ENCODE peak calls at places on chromosome 6, in ten cellular contexts. D is substantia nigra, X is foreskin keratinocyte, I is uterus, L is psoas muscle, V is fibroblast of lung, U is iPS DF 6.9, C is PC-9, P is left ventricle myocardium inferior, J is right lobe of liver. H is an unnamed sample.

GRCh38 chr6:88855521-88856152 is 107.8 kb downstream of the RNGTT start:
- DNase-seq in D (no peak), X (no peak), I (no peak), L (no peak), V (no peak), U (no peak), C (no peak), P (no peak), J (no peak), H (no peak)

GRCh38 chr6:75608955-75609533 is 7.4 kb downstream of the SENP6 start:
- DNase-seq in D (no peak), X (no peak), I (no peak), L (no peak), V (no peak), U (no peak), C (no peak), P (no peak), J (no peak), H (no peak)

GRCh38 chr6:40845588-40845987 is 193.4 kb downstream of the UNC5CL start:
- DNase-seq in D (no peak), X (no peak), I (no peak), L (no peak), V (peak), U (peak), C (no peak), P (no peak), J (peak), H (no peak)

GRCh38 chr6:96465321-96465903 is 56.2 kb upstream of the UFL1 start:
- DNase-seq in D (no peak), X (no peak), I (no peak), L (no peak), V (no peak), U (no peak), C (peak), P (no peak), J (no peak), H (peak)

GRCh38 chr6:118509009-118509617 is 39.0 kb upstream of the PLN start:
- DNase-seq in D (no peak), X (no peak), I (no peak), L (no peak), V (peak), U (no peak), C (no peak), P (no peak), J (no peak), H (no peak)

GRCh38 chr6:16200231-16200941 is 38.0 kb upstream of the GMPR start:
- DNase-seq in D (no peak), X (no peak), I (no peak), L (no peak), V (no peak), U (no peak), C (no peak), P (no peak), J (no peak), H (no peak)

GRCh38 chr6:139474145-139475108 is 100.0 kb upstream of the CITED2 start:
- DNase-seq in D (no peak), X (no peak), I (no peak), L (no peak), V (peak), U (no peak), C (no peak), P (no peak), J (no peak), H (no peak)

GRCh38 chr6:169589293-169589692 is 112.5 kb downstream of the WDR27 start:
- DNase-seq in D (no peak), X (peak), I (no peak), L (no peak), V (no peak), U (no peak), C (no peak), P (no peak), J (no peak), H (peak)

GRCh38 chr6:126335210-126335609 is 4.7 kb upstream of the CENPW start:
- DNase-seq in D (no peak), X (no peak), I (no peak), L (no peak), V (no peak), U (no peak), C (no peak), P (no peak), J (no peak), H (no peak)

GRCh38 chr6:114096553-114097172 is 125.7 kb upstream of the HDAC2 start:
- DNase-seq in D (no peak), X (no peak), I (no peak), L (no peak), V (peak), U (no peak), C (no peak), P (no peak), J (no peak), H (no peak)

GRCh38 chr6:100112855-100113508 is 119.0 kb upstream of the MCHR2 start:
- DNase-seq in D (no peak), X (no peak), I (no peak), L (no peak), V (no peak), U (no peak), C (no peak), P (no peak), J (no peak), H (no peak)

GRCh38 chr6:85669735-85670194 is 27.1 kb upstream of the SYNCRIP start:
- DNase-seq in D (no peak), X (peak), I (no peak), L (no peak), V (peak), U (no peak), C (peak), P (no peak), J (no peak), H (peak)

GRCh38 chr6:44249082-44249748 is 2.3 kb downstream of the HSP90AB1 start:
- DNase-seq in D (no peak), X (no peak), I (no peak), L (peak), V (no peak), U (no peak), C (peak), P (no peak), J (no peak), H (no peak)
- H3K27ac ChIP-seq in D (peak), X (no peak), I (peak), L (peak), V (no peak), U (no peak), C (peak), P (peak), J (peak), H (peak)

DNA sequence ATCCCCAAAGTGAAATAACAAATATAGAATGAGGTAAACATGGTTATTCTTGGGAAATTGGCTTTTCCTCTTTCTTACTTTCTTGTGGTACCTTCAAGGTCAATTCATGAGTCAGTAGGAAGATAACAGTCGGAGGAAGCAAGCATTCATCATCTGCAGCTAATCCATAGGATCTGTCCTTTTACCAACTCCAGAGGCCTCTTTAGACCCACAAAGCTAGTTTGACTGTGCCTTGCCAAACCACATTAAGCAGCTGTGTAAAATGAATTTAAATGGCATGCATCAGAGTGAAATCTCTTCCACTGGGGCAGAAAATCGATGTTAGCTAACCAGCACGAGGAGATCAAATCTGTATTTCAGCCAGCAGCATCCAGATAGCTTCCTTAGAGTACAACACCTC is 171.3 kb downstream of the TMEM242 start:
- DNase-seq in D (no peak), X (no peak), I (no peak), L (no peak), V (peak), U (no peak), C (no peak), P (no peak), J (no peak), H (no peak)
- H3K27ac ChIP-seq in D (no peak), X (no peak), I (peak), L (no peak), V (peak), U (no peak), C (no peak), P (peak), J (no peak), H (no peak)

GRCh38 chr6:87541041-87541440 is 48.7 kb downstream of the RARS2 start:
- DNase-seq in D (no peak), X (no peak), I (no peak), L (no peak), V (no peak), U (no peak), C (no peak), P (no peak), J (no peak), H (no peak)
- H3K27ac ChIP-seq in D (no peak), X (no peak), I (no peak), L (no peak), V (no peak), U (no peak), C (no peak), P (peak), J (no peak), H (no peak)

DNA sequence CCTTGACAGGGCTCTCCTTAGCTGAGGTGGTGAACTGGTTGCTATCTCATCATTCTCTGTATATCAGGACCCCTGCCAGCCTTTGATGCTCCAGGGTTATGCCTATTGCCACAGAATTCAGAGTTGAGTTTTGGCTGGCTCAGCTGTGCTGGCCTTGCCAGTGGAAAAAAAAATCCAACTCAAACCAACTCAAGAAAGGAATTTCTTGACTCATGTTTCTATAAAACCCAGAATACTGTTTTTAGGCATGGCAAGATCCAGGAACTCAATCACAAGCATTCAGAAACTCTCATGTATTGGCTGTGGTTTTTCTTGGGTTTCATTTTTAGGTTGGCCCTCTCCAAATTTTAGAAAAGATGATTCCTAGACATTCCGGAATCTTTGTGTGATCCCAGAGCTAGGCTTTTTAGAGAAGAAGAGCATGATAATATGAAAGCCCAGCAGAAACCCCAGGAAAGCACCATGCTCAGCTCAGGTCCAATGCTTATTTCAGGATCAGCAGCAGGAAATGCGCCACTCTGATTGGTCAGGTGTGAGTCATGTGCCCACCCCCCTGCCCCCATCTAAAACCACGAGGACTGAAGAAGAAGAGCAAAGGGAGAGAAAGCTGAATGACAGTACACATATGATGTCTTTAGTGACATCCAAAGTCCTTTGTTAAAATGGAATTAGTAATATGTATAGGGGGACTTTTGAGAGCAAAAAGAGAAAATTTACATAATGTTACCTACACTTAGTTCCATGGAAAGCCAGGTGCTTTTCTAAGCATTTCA is 122.9 kb downstream of the RNF144B start:
- DNase-seq in D (no peak), X (no peak), I (no peak), L (no peak), V (no peak), U (no peak), C (no peak), P (no peak), J (no peak), H (no peak)
- H3K27ac ChIP-seq in D (no peak), X (no peak), I (no peak), L (no peak), V (no peak), U (no peak), C (no peak), P (no peak), J (no peak), H (no peak)

GRCh38 chr6:33343953-33344611 is 26.5 kb upstream of the ZBTB22 start:
- DNase-seq in D (no peak), X (no peak), I (no peak), L (no peak), V (no peak), U (no peak), C (no peak), P (no peak), J (no peak), H (no peak)
- H3K27ac ChIP-seq in D (no peak), X (no peak), I (no peak), L (no peak), V (no peak), U (no peak), C (no peak), P (no peak), J (no peak), H (no peak)

DNA sequence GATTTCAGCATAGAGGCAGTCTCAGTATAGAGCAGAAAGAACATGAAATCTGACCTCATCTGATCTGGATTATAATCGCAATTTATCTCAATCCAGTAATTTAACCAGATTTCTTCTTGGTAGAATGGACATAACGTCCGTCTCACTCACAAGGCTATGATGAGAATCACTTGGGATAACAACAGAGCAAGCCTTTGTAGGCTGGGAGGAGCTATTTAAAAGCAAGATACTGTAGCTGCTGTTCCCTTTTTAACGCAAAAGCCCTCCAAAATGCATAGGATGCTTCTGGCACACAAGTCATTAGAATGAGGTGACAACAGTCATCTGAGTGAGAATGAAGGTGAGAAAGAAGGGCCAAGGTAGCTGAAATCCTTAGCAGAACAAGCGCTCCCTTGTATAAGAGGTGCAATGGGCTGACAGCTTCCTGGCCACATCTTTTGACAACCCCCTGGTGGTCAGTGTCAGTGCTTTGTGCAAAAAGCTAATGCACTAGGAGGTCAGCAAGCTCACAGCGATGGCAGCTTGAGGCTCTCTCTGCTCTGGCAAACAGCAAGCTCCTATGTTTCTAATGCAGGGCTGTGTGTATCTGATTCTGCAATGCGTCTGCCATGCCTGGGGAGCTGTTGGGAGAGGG is 16.4 kb downstream of the METTL24 start:
- DNase-seq in D (no peak), X (no peak), I (no peak), L (no peak), V (peak), U (no peak), C (no peak), P (no peak), J (no peak), H (no peak)
- H3K27ac ChIP-seq in D (no peak), X (no peak), I (peak), L (no peak), V (no peak), U (no peak), C (no peak), P (no peak), J (no peak), H (no peak)

GRCh38 chr6:28545955-28546354 is 20.3 kb downstream of the GPX5 start:
- DNase-seq in D (no peak), X (no peak), I (no peak), L (no peak), V (no peak), U (no peak), C (no peak), P (no peak), J (no peak), H (no peak)

GRCh38 chr6:28544211-28544610 is 18.5 kb downstream of the GPX5 start:
- DNase-seq in D (no peak), X (no peak), I (no peak), L (no peak), V (peak), U (no peak), C (peak), P (no peak), J (no peak), H (no peak)

GRCh38 chr6:28542440-28543293 is 17.0 kb downstream of the GPX5 start:
- DNase-seq in D (no peak), X (peak), I (peak), L (no peak), V (peak), U (peak), C (peak), P (no peak), J (peak), H (peak)

GRCh38 chr6:28541996-28542395 is 16.3 kb downstream of the GPX5 start:
- DNase-seq in D (no peak), X (no peak), I (no peak), L (no peak), V (no peak), U (no peak), C (no peak), P (no peak), J (no peak), H (no peak)

DNA sequence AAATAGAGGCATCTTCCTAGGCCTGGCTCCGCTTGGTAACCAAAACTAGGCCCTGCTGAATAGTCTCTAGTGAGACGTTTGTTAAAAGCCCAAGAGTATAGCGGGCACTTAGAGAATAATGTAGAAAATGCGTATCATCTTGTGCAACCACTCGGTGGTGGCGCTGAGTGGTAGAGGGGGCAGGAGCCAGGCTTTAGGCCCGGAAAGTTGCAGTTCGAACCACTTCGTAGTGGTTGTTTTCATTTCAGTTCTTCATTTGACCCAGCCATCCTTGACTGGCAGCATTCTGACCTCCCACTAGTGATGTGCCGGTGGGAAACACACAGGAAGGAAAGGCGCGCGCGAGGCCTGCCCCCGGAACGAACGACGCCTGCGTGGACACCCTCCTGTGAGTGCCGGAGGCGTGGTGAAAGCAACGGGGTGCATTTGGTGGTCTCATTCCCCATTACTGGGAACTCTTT is 18.0 kb downstream of the GPX5 start:
- DNase-seq in D (no peak), X (no peak), I (peak), L (no peak), V (peak), U (no peak), C (no peak), P (no peak), J (no peak), H (no peak)
- H3K27ac ChIP-seq in D (no peak), X (no peak), I (no peak), L (no peak), V (no peak), U (no peak), C (no peak), P (no peak), J (no peak), H (no peak)